ENCODE peak calls at places on chromosomes 13 and 19, in six cellular contexts. One of them, this sample, is unnamed.

GRCh38 chr13:25319781-25320180 is 18.4 kb downstream of the NUP58 start:
- DNase-seq in psoas muscle: no peak
- DNase-seq in M059J: no peak
- DNase-seq in foreskin fibroblast: no peak
- DNase-seq in RCC 7860: no peak
- DNase-seq in activated T-cell treated with anti-CD3 and anti-CD28 coated beads, Interleukin-2, amount 50 U/mL, for 72 hours: no peak
- DNase-seq in this sample: peak; percentile 33

GRCh38 chr19:7326105-7326877 is 22.4 kb upstream of the ARHGEF18 start:
- DNase-seq in psoas muscle: no peak
- DNase-seq in M059J: no peak
- DNase-seq in foreskin fibroblast: no peak
- DNase-seq in RCC 7860: no peak
- DNase-seq in activated T-cell treated with anti-CD3 and anti-CD28 coated beads, Interleukin-2, amount 50 U/mL, for 72 hours: peak; percentile 61
- DNase-seq in this sample: peak; percentile 74

GRCh38 chr13:24038405-24038804 is 122.1 kb upstream of the SPATA13 start:
- DNase-seq in psoas muscle: no peak
- DNase-seq in M059J: peak; percentile 72
- DNase-seq in foreskin fibroblast: no peak
- DNase-seq in RCC 7860: no peak
- DNase-seq in activated T-cell treated with anti-CD3 and anti-CD28 coated beads, Interleukin-2, amount 50 U/mL, for 72 hours: peak; percentile 33
- DNase-seq in this sample: no peak

GRCh38 chr19:18460313-18460712 is 22.4 kb upstream of the ISYNA1 start:
- DNase-seq in psoas muscle: peak; percentile 90
- DNase-seq in M059J: peak; percentile 70
- DNase-seq in foreskin fibroblast: no peak
- DNase-seq in RCC 7860: peak; percentile 27
- DNase-seq in activated T-cell treated with anti-CD3 and anti-CD28 coated beads, Interleukin-2, amount 50 U/mL, for 72 hours: no peak
- DNase-seq in this sample: no peak

GRCh38 chr13:30142502-30143211 is 164.7 kb downstream of the KATNAL1 start:
- DNase-seq in psoas muscle: peak; percentile 64
- DNase-seq in M059J: peak; percentile 97
- DNase-seq in foreskin fibroblast: peak; percentile 92
- DNase-seq in RCC 7860: peak; percentile 94
- DNase-seq in activated T-cell treated with anti-CD3 and anti-CD28 coated beads, Interleukin-2, amount 50 U/mL, for 72 hours: peak; percentile 27
- DNase-seq in this sample: no peak

GRCh38 chr19:6204212-6204611 is 68.7 kb downstream of the ACSBG2 start:
- DNase-seq in psoas muscle: no peak
- DNase-seq in M059J: peak; percentile 44
- DNase-seq in foreskin fibroblast: no peak
- DNase-seq in RCC 7860: no peak
- DNase-seq in activated T-cell treated with anti-CD3 and anti-CD28 coated beads, Interleukin-2, amount 50 U/mL, for 72 hours: no peak
- DNase-seq in this sample: no peak

GRCh38 chr13:77692746-77693448 is 4.6 kb upstream of the SLAIN1 start:
- DNase-seq in psoas muscle: no peak
- DNase-seq in M059J: no peak
- DNase-seq in foreskin fibroblast: no peak
- DNase-seq in RCC 7860: no peak
- DNase-seq in activated T-cell treated with anti-CD3 and anti-CD28 coated beads, Interleukin-2, amount 50 U/mL, for 72 hours: no peak
- DNase-seq in this sample: no peak

GRCh38 chr13:99162543-99162942 is 38.1 kb upstream of the UBAC2 start:
- DNase-seq in psoas muscle: no peak
- DNase-seq in M059J: no peak
- DNase-seq in foreskin fibroblast: no peak
- DNase-seq in RCC 7860: no peak
- DNase-seq in activated T-cell treated with anti-CD3 and anti-CD28 coated beads, Interleukin-2, amount 50 U/mL, for 72 hours: no peak
- DNase-seq in this sample: no peak

GRCh38 chr13:30832845-30833332 is 73.2 kb upstream of the MEDAG start:
- DNase-seq in psoas muscle: peak; percentile 51
- DNase-seq in M059J: peak; percentile 90
- DNase-seq in foreskin fibroblast: no peak
- DNase-seq in RCC 7860: peak; percentile 77
- DNase-seq in activated T-cell treated with anti-CD3 and anti-CD28 coated beads, Interleukin-2, amount 50 U/mL, for 72 hours: peak; percentile 80
- DNase-seq in this sample: peak; percentile 60

GRCh38 chr19:10137751-10138682 is 18.3 kb upstream of the EIF3G start:
- DNase-seq in psoas muscle: no peak
- DNase-seq in M059J: no peak
- DNase-seq in foreskin fibroblast: peak; percentile 32
- DNase-seq in RCC 7860: no peak
- DNase-seq in activated T-cell treated with anti-CD3 and anti-CD28 coated beads, Interleukin-2, amount 50 U/mL, for 72 hours: no peak
- DNase-seq in this sample: no peak

GRCh38 chr19:23882493-23882892 is 32.2 kb upstream of the ZNF726 start:
- DNase-seq in psoas muscle: no peak
- DNase-seq in M059J: peak; percentile 10
- DNase-seq in foreskin fibroblast: peak; percentile 5
- DNase-seq in RCC 7860: no peak
- DNase-seq in activated T-cell treated with anti-CD3 and anti-CD28 coated beads, Interleukin-2, amount 50 U/mL, for 72 hours: no peak
- DNase-seq in this sample: no peak

GRCh38 chr13:40779049-40779448 is 8.1 kb upstream of the MRPS31 start:
- DNase-seq in psoas muscle: no peak
- DNase-seq in M059J: no peak
- DNase-seq in foreskin fibroblast: no peak
- DNase-seq in RCC 7860: no peak
- DNase-seq in activated T-cell treated with anti-CD3 and anti-CD28 coated beads, Interleukin-2, amount 50 U/mL, for 72 hours: no peak
- DNase-seq in this sample: no peak

GRCh38 chr13:43663474-43664090 is 123.2 kb downstream of the ENOX1 start:
- DNase-seq in psoas muscle: no peak
- DNase-seq in M059J: peak; percentile 20
- DNase-seq in foreskin fibroblast: peak; percentile 21
- DNase-seq in RCC 7860: no peak
- DNase-seq in activated T-cell treated with anti-CD3 and anti-CD28 coated beads, Interleukin-2, amount 50 U/mL, for 72 hours: no peak
- DNase-seq in this sample: peak; percentile 1

GRCh38 chr19:53870485-53870844 is 2.8 kb downstream of the MYADM start:
- DNase-seq in psoas muscle: no peak
- DNase-seq in M059J: peak; percentile 52
- DNase-seq in foreskin fibroblast: no peak
- DNase-seq in RCC 7860: no peak
- DNase-seq in activated T-cell treated with anti-CD3 and anti-CD28 coated beads, Interleukin-2, amount 50 U/mL, for 72 hours: no peak
- DNase-seq in this sample: no peak

GRCh38 chr13:48731957-48732569 is 78.3 kb downstream of the CYSLTR2 start:
- DNase-seq in psoas muscle: peak; percentile 37
- DNase-seq in M059J: no peak
- DNase-seq in foreskin fibroblast: no peak
- DNase-seq in RCC 7860: no peak
- DNase-seq in activated T-cell treated with anti-CD3 and anti-CD28 coated beads, Interleukin-2, amount 50 U/mL, for 72 hours: peak; percentile 63
- DNase-seq in this sample: peak; percentile 64

GRCh38 chr13:78599911-78600310 is 3.4 kb downstream of the POU4F1 start:
- DNase-seq in psoas muscle: no peak
- DNase-seq in M059J: no peak
- DNase-seq in foreskin fibroblast: no peak
- DNase-seq in RCC 7860: no peak
- DNase-seq in activated T-cell treated with anti-CD3 and anti-CD28 coated beads, Interleukin-2, amount 50 U/mL, for 72 hours: no peak
- DNase-seq in this sample: no peak

GRCh38 chr13:19587635-19588300 is 26.4 kb upstream of the TPTE2 start:
- DNase-seq in psoas muscle: no peak
- DNase-seq in M059J: peak; percentile 65
- DNase-seq in foreskin fibroblast: peak; percentile 29
- DNase-seq in RCC 7860: peak; percentile 17
- DNase-seq in activated T-cell treated with anti-CD3 and anti-CD28 coated beads, Interleukin-2, amount 50 U/mL, for 72 hours: peak; percentile 56
- DNase-seq in this sample: peak; percentile 59

GRCh38 chr19:10339380-10339960 is at the start of gene ICAM3:
- DNase-seq in psoas muscle: no peak
- DNase-seq in M059J: no peak
- DNase-seq in foreskin fibroblast: no peak
- DNase-seq in RCC 7860: no peak
- DNase-seq in activated T-cell treated with anti-CD3 and anti-CD28 coated beads, Interleukin-2, amount 50 U/mL, for 72 hours: peak; percentile 80
- DNase-seq in this sample: no peak

GRCh38 chr19:2291185-2291751 is 9.3 kb upstream of the PEAK3 start:
- DNase-seq in psoas muscle: no peak
- DNase-seq in M059J: no peak
- DNase-seq in foreskin fibroblast: no peak
- DNase-seq in RCC 7860: no peak
- DNase-seq in activated T-cell treated with anti-CD3 and anti-CD28 coated beads, Interleukin-2, amount 50 U/mL, for 72 hours: no peak
- DNase-seq in this sample: no peak

GRCh38 chr13:107999751-108000150 is 215.6 kb downstream of the LIG4 start:
- DNase-seq in psoas muscle: no peak
- DNase-seq in M059J: no peak
- DNase-seq in foreskin fibroblast: no peak
- DNase-seq in RCC 7860: no peak
- DNase-seq in activated T-cell treated with anti-CD3 and anti-CD28 coated beads, Interleukin-2, amount 50 U/mL, for 72 hours: no peak
- DNase-seq in this sample: no peak

GRCh38 chr13:28582225-28582891 is 76.6 kb upstream of the POMP start:
- DNase-seq in psoas muscle: no peak
- DNase-seq in M059J: no peak
- DNase-seq in foreskin fibroblast: no peak
- DNase-seq in RCC 7860: peak; percentile 23
- DNase-seq in activated T-cell treated with anti-CD3 and anti-CD28 coated beads, Interleukin-2, amount 50 U/mL, for 72 hours: peak; percentile 16
- DNase-seq in this sample: no peak

GRCh38 chr13:113815151-113816058 is 48.5 kb downstream of the GAS6 start:
- DNase-seq in psoas muscle: no peak
- DNase-seq in M059J: no peak
- DNase-seq in foreskin fibroblast: no peak
- DNase-seq in RCC 7860: no peak
- DNase-seq in activated T-cell treated with anti-CD3 and anti-CD28 coated beads, Interleukin-2, amount 50 U/mL, for 72 hours: peak; percentile 53
- DNase-seq in this sample: no peak

This sample was measured in erythroblast.